ENCODE peak calls at places on chromosomes 5 and 9, in four cellular contexts. One of them, this sample, is unnamed.

GRCh38 chr5:61582421-61582820 is 250.4 kb downstream of the ZSWIM6 start:
- DNase-seq in K562: no peak
- DNase-seq in H1: no peak
- DNase-seq in HepG2: no peak
- DNase-seq in this sample: no peak

GRCh38 chr9:19998823-19999455 is 210.1 kb upstream of the SLC24A2 start:
- DNase-seq in HepG2: no peak
- DNase-seq in K562: no peak
- DNase-seq in H1: no peak
- DNase-seq in this sample: peak

GRCh38 chr9:114002271-114002985 is 75.7 kb downstream of the AMBP start:
- DNase-seq in HepG2: no peak
- DNase-seq in H1: peak
- DNase-seq in K562: no peak
- DNase-seq in this sample: no peak

GRCh38 chr5:178069909-178070308 is 43.4 kb upstream of the N4BP3 start:
- DNase-seq in K562: peak
- DNase-seq in H1: peak
- DNase-seq in HepG2: peak
- DNase-seq in this sample: no peak

GRCh38 chr9:104575451-104575850 is 6.5 kb downstream of the OR13C8 start:
- DNase-seq in HepG2: no peak
- DNase-seq in H1: no peak
- DNase-seq in K562: no peak
- DNase-seq in this sample: no peak

GRCh38 chr9:96665789-96666188 is 10.7 kb upstream of the PRXL2C start:
- DNase-seq in K562: no peak
- DNase-seq in HepG2: no peak
- DNase-seq in H1: no peak
- DNase-seq in this sample: no peak

GRCh38 chr9:116686693-116687073 is 422 bp upstream of the TRIM32 start:
- DNase-seq in K562: no peak
- DNase-seq in H1: no peak
- DNase-seq in HepG2: peak
- DNase-seq in this sample: no peak

GRCh38 chr5:5246736-5247135 is 106.6 kb downstream of the ADAMTS16 start:
- DNase-seq in H1: no peak
- DNase-seq in HepG2: no peak
- DNase-seq in K562: no peak
- DNase-seq in this sample: no peak

GRCh38 chr5:64417390-64417789 is 88.4 kb upstream of the RGS7BP start:
- DNase-seq in K562: no peak
- DNase-seq in HepG2: no peak
- DNase-seq in H1: peak
- DNase-seq in this sample: no peak

GRCh38 chr9:6417186-6417585 is 4.2 kb downstream of the UHRF2 start:
- DNase-seq in HepG2: no peak
- DNase-seq in K562: no peak
- DNase-seq in H1: no peak
- DNase-seq in this sample: no peak

GRCh38 chr9:74521009-74521408 is 23.9 kb downstream of the RORB start:
- DNase-seq in K562: no peak
- DNase-seq in H1: no peak
- DNase-seq in HepG2: no peak
- DNase-seq in this sample: no peak

GRCh38 chr9:118538981-118539380 is 830.3 kb downstream of the BRINP1 start:
- DNase-seq in HepG2: no peak
- DNase-seq in K562: no peak
- DNase-seq in H1: no peak
- DNase-seq in this sample: no peak

GRCh38 chr5:26700759-26701384 is 337.5 kb downstream of the CDH9 start:
- DNase-seq in HepG2: peak
- DNase-seq in H1: peak
- DNase-seq in K562: peak
- DNase-seq in this sample: no peak

GRCh38 chr5:123561230-123561629 is 49.3 kb downstream of the CSNK1G3 start:
- DNase-seq in H1: no peak
- DNase-seq in K562: no peak
- DNase-seq in HepG2: no peak
- DNase-seq in this sample: no peak

GRCh38 chr9:120892177-120892747 is 15.3 kb upstream of the PHF19 start:
- DNase-seq in HepG2: no peak
- DNase-seq in H1: no peak
- DNase-seq in K562: no peak
- DNase-seq in this sample: peak

GRCh38 chr5:69450116-69450515 is 35.2 kb downstream of the MARVELD2 start:
- DNase-seq in HepG2: no peak
- DNase-seq in H1: no peak
- DNase-seq in K562: no peak
- DNase-seq in this sample: no peak

GRCh38 chr9:128155736-128156500 is 4.1 kb upstream of the BBLN start:
- DNase-seq in HepG2: no peak
- DNase-seq in K562: no peak
- DNase-seq in H1: no peak
- DNase-seq in this sample: no peak

GRCh38 chr5:180618830-180619562 is 27.7 kb upstream of the SCGB3A1 start:
- DNase-seq in K562: no peak
- DNase-seq in HepG2: no peak
- DNase-seq in H1: peak
- DNase-seq in this sample: no peak

GRCh38 chr5:174733091-174733690 is 8.8 kb downstream of the MSX2 start:
- DNase-seq in K562: no peak
- DNase-seq in H1: peak
- DNase-seq in HepG2: no peak
- DNase-seq in this sample: no peak

GRCh38 chr5:149773245-149774095 is 43.4 kb downstream of the PPARGC1B start:
- DNase-seq in HepG2: no peak
- DNase-seq in H1: no peak
- DNase-seq in K562: no peak
- DNase-seq in this sample: no peak

GRCh38 chr5:16727937-16728336 is 111.1 kb upstream of the RETREG1 start:
- DNase-seq in H1: no peak
- DNase-seq in K562: no peak
- DNase-seq in HepG2: no peak
- DNase-seq in this sample: no peak

GRCh38 chr5:25858019-25858418 is 1180.4 kb downstream of the CDH9 start:
- DNase-seq in HepG2: no peak
- DNase-seq in K562: no peak
- DNase-seq in H1: peak
- DNase-seq in this sample: no peak

GRCh38 chr5:17227868-17228267 is 10.4 kb downstream of the BASP1 start:
- DNase-seq in HepG2: no peak
- DNase-seq in H1: no peak
- DNase-seq in K562: no peak
- DNase-seq in this sample: no peak

GRCh38 chr5:141524604-141525597 is 36.0 kb downstream of the PCDHGC5 start:
- DNase-seq in K562: peak
- DNase-seq in H1: peak
- DNase-seq in HepG2: peak
- DNase-seq in this sample: no peak

GRCh38 chr9:124350485-124351263 is 64.6 kb downstream of the PSMB7 start:
- DNase-seq in K562: no peak
- DNase-seq in H1: no peak
- DNase-seq in HepG2: peak
- DNase-seq in this sample: no peak

GRCh38 chr5:109907189-109907588 is 217.5 kb downstream of the MAN2A1 start:
- DNase-seq in K562: no peak
- DNase-seq in HepG2: peak
- DNase-seq in H1: no peak
- DNase-seq in this sample: no peak

GRCh38 chr5:52684056-52684455 is 103.7 kb upstream of the ITGA1 start:
- DNase-seq in HepG2: no peak
- DNase-seq in K562: no peak
- DNase-seq in H1: no peak
- DNase-seq in this sample: no peak

GRCh38 chr5:54273715-54274114 is 36.7 kb downstream of the ARL15 start:
- DNase-seq in HepG2: peak
- DNase-seq in H1: no peak
- DNase-seq in K562: peak
- DNase-seq in this sample: no peak

DNA sequence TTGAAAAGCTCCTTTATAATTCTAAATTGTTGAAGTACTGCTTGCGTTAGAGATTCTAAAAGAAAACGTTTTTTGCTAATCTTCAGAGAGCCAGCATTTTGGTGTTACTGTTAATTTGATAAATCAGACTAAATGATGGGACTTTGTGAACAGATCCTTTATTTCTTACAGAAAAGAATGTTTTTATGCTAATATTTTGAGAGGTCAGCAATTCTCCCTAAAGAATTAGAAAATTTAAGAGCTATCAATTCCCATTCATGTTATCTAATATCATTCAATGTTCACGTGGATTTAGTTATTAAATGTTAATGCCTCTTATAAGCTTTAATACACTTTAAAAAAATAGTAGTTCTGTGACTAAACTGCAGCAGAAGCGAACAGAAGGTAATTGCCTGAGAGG is 2.4 kb downstream of the AGGF1 start:
- DNase-seq in H1: no peak
- DNase-seq in HepG2: no peak
- DNase-seq in K562: no peak
- DNase-seq in this sample: no peak
- TF ChIP-seq CBX5 in H1: no peak
- TF ChIP-seq CBX5 in HepG2: no peak
- TF ChIP-seq CBX5 in K562: no peak
- TF ChIP-seq CBX5 in this sample: no peak

GRCh38 chr5:96350678-96351077 is 82.4 kb downstream of the PCSK1 start:
- DNase-seq in K562: no peak
- DNase-seq in HepG2: no peak
- DNase-seq in H1: no peak
- DNase-seq in this sample: no peak

GRCh38 chr5:96343094-96343493 is 90.0 kb downstream of the PCSK1 start:
- DNase-seq in H1: no peak
- DNase-seq in HepG2: no peak
- DNase-seq in K562: no peak
- DNase-seq in this sample: no peak

GRCh38 chr5:96347502-96348292 is 85.4 kb downstream of the PCSK1 start:
- DNase-seq in HepG2: peak
- DNase-seq in K562: no peak
- DNase-seq in H1: no peak
- DNase-seq in this sample: no peak

GRCh38 chr5:96353220-96353619 is 79.8 kb downstream of the PCSK1 start:
- DNase-seq in K562: no peak
- DNase-seq in HepG2: no peak
- DNase-seq in H1: no peak
- DNase-seq in this sample: no peak

DNA sequence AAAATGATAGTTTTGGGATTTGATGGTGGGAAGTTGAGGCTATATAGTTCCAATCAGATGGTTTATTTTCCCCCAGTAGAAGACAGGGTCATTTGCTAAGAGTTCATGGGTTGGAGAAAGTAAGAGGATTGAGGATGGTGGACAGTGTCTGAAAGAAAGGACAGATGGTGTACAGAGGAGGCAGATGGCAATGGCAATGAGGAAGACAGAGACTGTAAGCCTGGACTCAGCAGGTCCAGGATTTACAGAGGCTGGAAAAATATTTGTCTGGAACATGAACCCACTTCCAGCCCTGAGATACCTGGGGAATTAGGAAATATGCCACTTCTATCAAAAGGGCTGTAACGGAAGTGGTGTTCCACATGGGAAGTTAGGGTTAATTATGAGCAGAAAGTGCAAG is 84.5 kb downstream of the PCSK1 start:
- DNase-seq in HepG2: no peak
- DNase-seq in K562: no peak
- DNase-seq in H1: no peak
- DNase-seq in this sample: no peak
- TF ChIP-seq CBX5 in HepG2: no peak
- TF ChIP-seq CBX5 in K562: no peak
- TF ChIP-seq CBX5 in H1: no peak
- TF ChIP-seq CBX5 in this sample: no peak

DNA sequence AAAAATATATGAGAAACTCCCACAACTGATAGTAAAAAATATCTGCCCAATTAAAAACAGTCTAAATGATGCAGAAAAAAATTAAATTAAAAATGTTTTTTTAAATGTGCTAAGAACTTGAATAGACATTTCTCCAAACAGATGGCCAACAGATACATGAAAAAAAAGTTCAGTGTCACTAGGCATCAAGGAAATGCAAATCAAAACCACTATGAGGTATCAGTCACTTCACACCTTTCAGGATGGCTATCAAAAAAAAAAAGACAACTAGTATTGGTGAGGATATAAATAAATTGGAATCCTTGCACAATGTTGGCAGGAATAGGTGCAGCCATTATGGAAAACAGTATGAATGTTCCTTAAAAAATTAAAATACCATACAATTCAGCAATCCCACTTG is 16.6 kb downstream of the ZNF131 start:
- DNase-seq in HepG2: no peak
- DNase-seq in H1: no peak
- DNase-seq in K562: no peak
- DNase-seq in this sample: no peak
- TF ChIP-seq CBX5 in HepG2: no peak
- TF ChIP-seq CBX5 in H1: no peak
- TF ChIP-seq CBX5 in K562: no peak
- TF ChIP-seq CBX5 in this sample: no peak

GRCh38 chr5:96339862-96340261 is 93.2 kb downstream of the PCSK1 start:
- DNase-seq in K562: peak
- DNase-seq in HepG2: no peak
- DNase-seq in H1: no peak
- DNase-seq in this sample: no peak

GRCh38 chr5:96340357-96340756 is 92.7 kb downstream of the PCSK1 start:
- DNase-seq in K562: no peak
- DNase-seq in HepG2: no peak
- DNase-seq in H1: no peak
- DNase-seq in this sample: no peak

GRCh38 chr5:96342581-96342980 is 90.5 kb downstream of the PCSK1 start:
- DNase-seq in HepG2: no peak
- DNase-seq in K562: no peak
- DNase-seq in H1: no peak
- DNase-seq in this sample: no peak

DNA sequence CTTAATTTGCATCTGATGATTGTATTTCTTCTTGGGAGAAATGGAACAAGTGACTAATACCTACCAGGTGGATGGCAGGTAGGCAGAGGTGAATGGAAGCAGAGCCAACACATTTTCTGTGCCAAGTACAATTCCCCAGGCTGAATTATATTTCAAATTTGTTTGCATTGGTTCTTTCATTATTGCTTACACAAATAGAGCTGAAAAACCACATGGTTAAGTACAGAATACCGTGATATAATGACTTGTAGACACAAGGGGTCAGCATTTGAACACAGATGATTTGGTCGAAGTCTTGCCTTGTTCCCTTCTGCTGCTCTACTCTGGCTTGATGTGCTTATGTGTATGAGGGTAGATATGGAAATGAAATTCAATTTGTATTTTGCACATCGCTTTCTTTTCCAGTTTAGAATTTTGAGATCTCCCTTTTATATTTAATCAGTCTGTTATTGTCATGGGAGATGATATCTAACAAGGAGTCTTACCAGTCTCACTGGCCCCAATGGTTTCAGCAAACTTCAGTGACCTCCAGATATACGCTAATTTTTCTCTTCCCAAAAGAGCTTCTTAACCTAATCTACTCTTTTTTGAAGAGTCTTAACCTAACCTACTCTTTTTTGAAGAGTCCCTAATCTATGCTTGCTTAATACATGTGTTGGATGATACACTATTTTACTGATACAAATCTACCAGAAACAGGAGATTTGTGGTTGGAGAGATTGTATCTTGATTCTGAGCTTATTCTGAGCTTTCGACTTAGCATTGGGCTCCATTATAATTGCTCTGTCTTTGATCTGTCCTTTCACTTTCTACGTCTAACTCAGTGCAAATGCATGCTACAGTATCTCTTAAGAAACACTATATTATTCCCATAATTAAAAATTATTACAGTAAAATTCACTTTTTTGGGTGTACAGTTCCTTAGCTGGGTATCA is 88.1 kb downstream of the PCSK1 start:
- DNase-seq in K562: peak
- DNase-seq in HepG2: peak
- DNase-seq in H1: no peak
- DNase-seq in this sample: peak
- TF ChIP-seq CBX5 in K562: no peak
- TF ChIP-seq CBX5 in HepG2: no peak
- TF ChIP-seq CBX5 in H1: no peak
- TF ChIP-seq CBX5 in this sample: no peak